ENCODE peak calls at places on chromosome 17, in four cellular contexts. I, S, U and B are unnamed samples.

GRCh38 chr17:50129946-50130777 is at the start of gene SAMD14:
- DNase-seq in I (no peak), S (peak), U (no peak), B (no peak)

GRCh38 chr17:49063652-49064051 is 66.5 kb downstream of the IGF2BP1 start:
- DNase-seq in I (peak), S (peak), U (no peak), B (no peak)

GRCh38 chr17:29623283-29623647 is 553 bp upstream of the CORO6 start:
- DNase-seq in I (no peak), S (no peak), U (no peak), B (no peak)

GRCh38 chr17:82775033-82775823 is 23.4 kb downstream of the TBCD start:
- DNase-seq in I (peak), S (peak), U (peak), B (no peak)

GRCh38 chr17:62781356-62781755 is 26.8 kb downstream of the MARCHF10 start:
- DNase-seq in I (peak), S (peak), U (no peak), B (no peak)

GRCh38 chr17:50100921-50101345 is 5.8 kb downstream of the PDK2 start:
- DNase-seq in I (no peak), S (peak), U (no peak), B (no peak)

GRCh38 chr17:41717408-41718286 is 5.5 kb downstream of the GAST start:
- DNase-seq in I (peak), S (peak), U (no peak), B (no peak)

GRCh38 chr17:79741751-79742588 is 11.2 kb downstream of the ENPP7 start:
- DNase-seq in I (peak), S (peak), U (peak), B (no peak)

GRCh38 chr17:60743812-60744211 is 66.2 kb downstream of the BCAS3 start:
- DNase-seq in I (peak), S (peak), U (no peak), B (peak)

GRCh38 chr17:40106760-40107265 is 6.4 kb upstream of the NR1D1 start:
- DNase-seq in I (peak), S (no peak), U (no peak), B (no peak)

GRCh38 chr17:76867578-76868175 is 527 bp upstream of the MGAT5B start:
- DNase-seq in I (peak), S (peak), U (no peak), B (no peak)

GRCh38 chr17:7260601-7261376 is 1.5 kb downstream of the CLDN7 start:
- DNase-seq in I (no peak), S (peak), U (peak), B (no peak)

GRCh38 chr17:10875411-10875810 is 37.5 kb upstream of the PIRT start:
- DNase-seq in I (peak), S (peak), U (no peak), B (no peak)

GRCh38 chr17:81076097-81076754 is 41.3 kb downstream of the BAIAP2 start:
- DNase-seq in I (no peak), S (no peak), U (no peak), B (no peak)

GRCh38 chr17:45868276-45868675 is 23.6 kb downstream of the SPPL2C start:
- DNase-seq in I (no peak), S (peak), U (no peak), B (no peak)

GRCh38 chr17:27783440-27783839 is 16.9 kb downstream of the NOS2 start:
- DNase-seq in I (no peak), S (no peak), U (no peak), B (no peak)

GRCh38 chr17:49585422-49586027 is 9.9 kb downstream of the NXPH3 start:
- DNase-seq in I (no peak), S (no peak), U (no peak), B (no peak)

GRCh38 chr17:61631800-61632199 is 40.8 kb upstream of the NACA2 start:
- DNase-seq in I (no peak), S (no peak), U (no peak), B (no peak)

GRCh38 chr17:67372751-67373150 is 4.3 kb upstream of the PITPNC1 start:
- DNase-seq in I (no peak), S (no peak), U (no peak), B (no peak)

GRCh38 chr17:34269969-34270368 is at the start of gene CCL7:
- DNase-seq in I (peak), S (peak), U (no peak), B (no peak)

GRCh38 chr17:42878123-42878880 is 22.3 kb upstream of the G6PC1 start:
- DNase-seq in I (no peak), S (no peak), U (no peak), B (no peak)

GRCh38 chr17:61291457-61292311 is 108.0 kb upstream of the TBX2 start:
- DNase-seq in I (peak), S (no peak), U (no peak), B (no peak)

GRCh38 chr17:60989846-60990245 is 312.2 kb downstream of the BCAS3 start:
- DNase-seq in I (no peak), S (no peak), U (no peak), B (no peak)

GRCh38 chr17:66655861-66656260 is 179.1 kb upstream of the CACNG5 start:
- DNase-seq in I (peak), S (peak), U (no peak), B (no peak)

GRCh38 chr17:17300624-17301568 is 2.3 kb upstream of the NT5M start:
- DNase-seq in I (peak), S (peak), U (peak), B (no peak)

GRCh38 chr17:76714822-76715461 is 4.2 kb upstream of the MXRA7 start:
- DNase-seq in I (peak), S (peak), U (peak), B (no peak)

GRCh38 chr17:74923538-74924249 is 379 bp upstream of the OTOP2 start:
- DNase-seq in I (peak), S (peak), U (peak), B (no peak)

GRCh38 chr17:81050645-81051625 is 16.0 kb downstream of the BAIAP2 start:
- DNase-seq in I (no peak), S (no peak), U (no peak), B (no peak)

GRCh38 chr17:6749519-6749918 is 6.3 kb upstream of the XAF1 start:
- DNase-seq in I (peak), S (peak), U (no peak), B (no peak)

GRCh38 chr17:74380086-74380958 is 13.0 kb downstream of the GPR142 start:
- DNase-seq in I (no peak), S (no peak), U (no peak), B (no peak)

GRCh38 chr17:64306850-64307463 is 43.9 kb upstream of the TEX2 start:
- DNase-seq in I (peak), S (peak), U (peak), B (no peak)

GRCh38 chr17:81386646-81387234 is 8.5 kb upstream of the BAHCC1 start:
- DNase-seq in I (no peak), S (no peak), U (no peak), B (no peak)

GRCh38 chr17:38628441-38628840 is 22.7 kb upstream of the SRCIN1 start:
- DNase-seq in I (peak), S (no peak), U (no peak), B (no peak)

GRCh38 chr17:36183811-36184765 is 7.7 kb upstream of the TBC1D3B start:
- DNase-seq in I (no peak), S (no peak), U (no peak), B (no peak)
- H3K4me3 ChIP-seq in I (peak), S (peak), U (no peak), B (peak)

GRCh38 chr17:36535669-36536081 is 888 bp downstream of the PIGW start:
- DNase-seq in I (no peak), S (no peak), U (no peak), B (no peak)
- H3K4me3 ChIP-seq in I (peak), S (peak), U (peak), B (peak)

GRCh38 chr17:72719206-72719581 is 373.3 kb downstream of the SLC39A11 start:
- DNase-seq in I (no peak), S (no peak), U (no peak), B (no peak)
- H3K4me3 ChIP-seq in I (no peak), S (no peak), U (no peak), B (no peak)

DNA sequence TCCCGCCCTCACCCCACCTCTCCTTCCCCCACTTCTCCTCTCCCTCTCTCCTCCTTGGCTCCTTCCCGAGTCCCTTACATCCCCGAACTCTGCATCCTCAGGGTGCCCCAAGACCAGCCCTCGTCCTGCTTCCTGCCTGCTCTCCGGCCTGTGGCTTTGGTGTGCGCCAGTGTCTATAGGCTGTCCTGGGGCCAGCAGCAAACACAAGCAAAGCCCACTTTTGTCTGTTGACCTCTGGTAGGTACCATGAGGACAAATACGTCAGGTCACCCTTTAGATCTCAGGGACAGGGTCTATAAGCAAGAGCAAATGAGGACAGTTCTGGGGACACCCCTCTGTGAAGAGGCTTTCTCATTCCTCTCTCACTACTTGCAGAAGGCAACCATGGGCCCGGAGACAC is 327 bp upstream of the COPZ2 start:
- DNase-seq in I (no peak), S (peak), U (no peak), B (no peak)
- H3K4me3 ChIP-seq in I (peak), S (peak), U (no peak), B (peak)

DNA sequence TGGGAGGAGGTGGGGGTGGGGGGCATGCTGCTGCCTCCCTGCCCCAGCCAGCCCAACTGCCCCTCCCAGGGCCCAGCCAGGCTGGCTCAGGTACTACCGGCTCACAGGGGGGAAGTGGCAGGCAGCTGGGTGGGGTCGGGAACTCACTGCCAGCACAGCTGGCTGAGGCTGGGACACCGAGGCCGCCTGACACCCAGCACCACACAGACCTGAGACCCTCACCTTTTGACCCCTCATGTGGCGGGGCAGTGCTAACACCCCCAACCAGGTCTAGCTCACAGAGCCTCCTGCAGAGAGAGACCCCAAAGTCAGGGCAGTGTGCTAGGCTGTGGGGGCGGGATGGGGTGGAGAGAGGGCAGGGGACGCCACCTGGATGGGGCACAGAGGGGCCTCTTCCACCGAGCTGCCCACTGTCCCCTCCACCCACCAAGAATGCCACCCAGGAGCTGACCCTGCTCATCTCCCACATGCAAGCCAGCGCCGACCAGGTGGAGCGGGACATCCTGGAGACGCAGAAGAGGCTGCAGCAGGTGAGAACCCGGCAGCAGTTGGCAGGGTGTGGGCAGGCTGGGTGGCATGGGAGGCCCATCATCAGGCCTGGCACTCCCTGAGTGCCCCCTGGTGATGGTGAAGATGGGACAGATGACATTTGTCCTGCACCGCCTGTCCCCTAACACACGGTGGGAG is 3.0 kb downstream of the EVPLL start:
- DNase-seq in I (no peak), S (no peak), U (no peak), B (no peak)
- H3K4me3 ChIP-seq in I (no peak), S (no peak), U (no peak), B (no peak)

DNA sequence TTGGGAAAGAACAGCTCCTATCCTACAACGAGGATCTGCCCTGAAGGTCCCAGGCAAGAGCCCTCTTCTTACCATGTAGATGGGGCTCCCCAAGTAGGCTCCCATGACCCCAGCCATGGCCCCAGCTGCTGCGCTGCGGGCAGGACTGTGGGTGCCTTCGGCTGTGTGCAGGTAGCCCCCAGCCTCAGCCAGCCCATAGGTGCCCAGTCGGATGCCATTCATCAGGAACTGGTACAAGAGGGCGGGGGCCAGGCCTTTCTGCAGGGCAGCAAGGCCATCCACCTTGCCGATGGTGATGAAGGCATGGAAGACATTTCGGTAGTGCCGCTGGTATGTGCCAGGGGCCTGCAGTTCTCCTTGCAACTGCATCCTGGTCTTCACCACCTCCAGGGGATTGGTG is 839 bp downstream of the SLC25A35 start:
- DNase-seq in I (no peak), S (no peak), U (no peak), B (no peak)
- H3K4me3 ChIP-seq in I (no peak), S (peak), U (no peak), B (no peak)

GRCh38 chr17:44124118-44124438 is 637 bp upstream of the HDAC5 start:
- DNase-seq in I (no peak), S (no peak), U (no peak), B (no peak)
- H3K4me3 ChIP-seq in I (peak), S (peak), U (peak), B (peak)

DNA sequence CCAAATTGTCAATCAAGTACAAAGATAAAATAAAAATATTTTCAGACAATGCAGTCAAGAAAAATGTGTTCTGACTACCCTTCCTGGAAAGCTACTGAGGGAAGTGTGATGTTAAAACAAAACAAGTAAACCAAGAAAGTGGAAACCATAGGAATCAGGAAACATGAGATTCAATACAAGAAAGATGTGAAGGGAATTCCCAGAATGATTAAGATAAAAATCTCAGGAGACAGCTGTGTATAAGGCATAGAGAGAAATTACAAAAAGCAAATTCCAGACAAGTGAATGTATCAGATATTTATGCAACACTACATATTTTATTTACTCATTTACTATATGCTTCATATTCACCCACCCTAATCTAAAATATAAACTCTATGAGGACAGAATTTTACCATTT is 32.2 kb downstream of the TRIM37 start:
- DNase-seq in I (peak), S (peak), U (no peak), B (peak)
- H3K4me3 ChIP-seq in I (no peak), S (no peak), U (no peak), B (no peak)